ENCODE peak calls at places on chromosome 7, in seven cellular contexts. K is right cardiac atrium, A is Caco-2, F is colonic mucosa, O is AG09309, H is neuronal stem cell, G is AG10803. S is an unnamed sample.

GRCh38 chr7:81074406-81074805 is 155.6 kb upstream of the SEMA3C start:
- DNase-seq in F (no peak), G (no peak), O (no peak), K (no peak), H (no peak), A (no peak), S (no peak)

GRCh38 chr7:3648276-3648675 is 347.2 kb downstream of the SDK1 start:
- DNase-seq in O (no peak), H (no peak), A (no peak), G (no peak), F (no peak), K (no peak), S (no peak)

GRCh38 chr7:4753610-4754432 is 21.6 kb upstream of the AP5Z1 start:
- DNase-seq in H (peak), K (peak), F (peak), A (peak), G (peak), O (no peak), S (peak)

GRCh38 chr7:148799893-148800545 is 84.1 kb downstream of the EZH2 start:
- DNase-seq in O (no peak), F (no peak), H (no peak), G (no peak), A (no peak), K (no peak), S (no peak)

GRCh38 chr7:45974540-45975360 is 53.7 kb upstream of the IGFBP3 start:
- DNase-seq in K (no peak), F (no peak), G (no peak), H (no peak), O (no peak), A (no peak), S (no peak)

GRCh38 chr7:150379590-150380379 is 655 bp downstream of the ZNF775 start:
- DNase-seq in O (no peak), K (no peak), F (peak), A (peak), G (no peak), H (no peak), S (no peak)

GRCh38 chr7:84912993-84913635 is 273.7 kb downstream of the SEMA3D start:
- DNase-seq in H (no peak), O (no peak), A (peak), K (no peak), G (no peak), F (no peak), S (no peak)

GRCh38 chr7:101486056-101486763 is 123.5 kb downstream of the COL26A1 start:
- DNase-seq in G (peak), K (no peak), O (no peak), A (no peak), F (no peak), H (no peak), S (no peak)

GRCh38 chr7:80259-81236 is 111.8 kb upstream of the FAM20C start:
- DNase-seq in O (no peak), K (peak), G (no peak), H (no peak), F (peak), A (no peak), S (no peak)

GRCh38 chr7:136086712-136087111 is 109.6 kb upstream of the MTPN start:
- DNase-seq in F (no peak), K (no peak), H (peak), O (peak), A (peak), G (peak), S (no peak)

GRCh38 chr7:134462337-134462925 is 3.5 kb upstream of the AKR1B1 start:
- DNase-seq in F (no peak), O (no peak), K (no peak), H (no peak), A (no peak), G (peak), S (no peak)

GRCh38 chr7:55020481-55020871 is 1.7 kb downstream of the EGFR start:
- DNase-seq in K (peak), F (peak), H (no peak), G (peak), A (no peak), O (no peak), S (no peak)

GRCh38 chr7:134047675-134048074 is 79.5 kb upstream of the LRGUK start:
- DNase-seq in G (no peak), K (no peak), O (no peak), A (no peak), H (no peak), F (no peak), S (no peak)

GRCh38 chr7:129779602-129780256 is 168.2 kb downstream of the NRF1 start:
- DNase-seq in O (no peak), F (no peak), H (peak), K (no peak), A (peak), G (no peak), S (no peak)

GRCh38 chr7:112538859-112539258 is 58.1 kb downstream of the LSMEM1 start:
- DNase-seq in F (no peak), O (no peak), K (no peak), H (no peak), G (no peak), A (no peak), S (no peak)

GRCh38 chr7:16524332-16524731 is 2.3 kb upstream of the LRRC72 start:
- DNase-seq in H (no peak), G (no peak), K (no peak), A (no peak), O (no peak), F (no peak), S (no peak)

GRCh38 chr7:80637911-80638765 is at the start of gene CD36:
- DNase-seq in F (no peak), A (no peak), K (no peak), O (no peak), H (no peak), G (no peak), S (no peak)

GRCh38 chr7:82194011-82194410 is 249.6 kb downstream of the CACNA2D1 start:
- DNase-seq in K (no peak), A (no peak), H (no peak), O (peak), F (no peak), G (peak), S (no peak)

GRCh38 chr7:73718905-73719805 is at the start of gene STX1A:
- DNase-seq in H (no peak), O (no peak), F (peak), G (peak), A (peak), K (peak), S (peak)

GRCh38 chr7:24025094-24025493 is 258.9 kb upstream of the NPY start:
- DNase-seq in A (no peak), G (peak), F (no peak), H (no peak), O (no peak), K (no peak), S (no peak)

GRCh38 chr7:29771081-29771832 is 35.1 kb upstream of the WIPF3 start:
- DNase-seq in H (no peak), G (no peak), K (no peak), F (no peak), O (no peak), A (no peak), S (no peak)

GRCh38 chr7:103879411-103879810 is 110.0 kb downstream of the RELN start:
- DNase-seq in F (no peak), H (no peak), O (no peak), A (no peak), K (no peak), G (no peak), S (no peak)

GRCh38 chr7:129041142-129041928 is 13.6 kb downstream of the TNPO3 start:
- DNase-seq in F (no peak), H (peak), K (no peak), A (no peak), G (no peak), O (no peak), S (no peak)

GRCh38 chr7:84906889-84907288 is 280.0 kb downstream of the SEMA3D start:
- DNase-seq in K (no peak), G (no peak), O (no peak), H (no peak), F (no peak), A (no peak), S (no peak)

GRCh38 chr7:77580762-77581350 is 43.8 kb downstream of the PTPN12 start:
- DNase-seq in H (no peak), G (peak), F (no peak), O (peak), A (no peak), K (no peak), S (no peak)

GRCh38 chr7:108348913-108349312 is 107.3 kb downstream of the NRCAM start:
- DNase-seq in F (no peak), O (peak), K (no peak), H (no peak), G (peak), A (no peak), S (no peak)

GRCh38 chr7:5638994-5639393 is 142.5 kb downstream of the RNF216 start:
- DNase-seq in A (peak), H (no peak), K (no peak), O (no peak), G (peak), F (no peak), S (no peak)

GRCh38 chr7:149313981-149314380 is 52.0 kb downstream of the ZNF783 start:
- DNase-seq in H (no peak), F (no peak), A (no peak), K (no peak), G (no peak), O (no peak), S (no peak)

DNA sequence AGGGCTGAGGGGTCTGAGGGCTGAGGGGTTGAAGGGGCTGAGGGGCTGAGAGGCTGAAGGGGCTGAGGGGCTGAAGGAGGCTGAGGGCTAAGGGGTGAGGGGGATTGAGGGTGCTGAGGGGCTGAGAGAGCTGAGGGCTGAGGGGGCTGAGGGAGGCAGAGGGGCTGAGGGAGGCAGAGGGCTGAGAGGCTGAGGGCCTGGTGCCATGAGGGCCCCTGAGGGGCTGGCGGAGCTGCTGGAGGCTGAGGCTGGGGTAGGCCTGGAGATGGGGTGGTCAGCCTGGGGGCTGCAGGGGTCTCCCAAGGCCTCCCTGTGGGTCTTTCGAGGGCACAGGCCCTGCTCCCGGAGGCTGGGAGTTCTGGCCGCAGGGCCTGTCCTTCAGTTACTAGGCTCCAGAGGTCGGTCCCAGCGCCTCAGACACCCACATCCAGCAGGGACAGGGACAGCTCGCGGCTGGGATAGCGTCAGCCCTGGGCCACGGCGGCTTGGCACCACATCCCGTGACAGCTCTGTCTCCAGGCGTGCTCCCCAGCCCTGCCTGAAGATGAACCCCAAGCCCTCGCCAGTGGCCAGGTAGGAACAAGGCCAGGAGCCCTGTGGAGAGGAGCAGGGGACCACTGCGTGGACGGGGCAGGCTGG is 16.9 kb downstream of the MYO1G start:
- DNase-seq in A (peak), H (no peak), G (no peak), O (no peak), F (no peak), K (peak), S (no peak)
- H3K4me3 ChIP-seq in A (peak), H (no peak), G (no peak), O (no peak), F (peak), K (no peak), S (no peak)

GRCh38 chr7:157020514-157021070 is 10.1 kb upstream of the MNX1 start:
- DNase-seq in G (no peak), O (no peak), K (no peak), H (no peak), A (no peak), F (peak), S (no peak)

GRCh38 chr7:157022681-157023588 is 12.5 kb upstream of the MNX1 start:
- DNase-seq in O (no peak), K (no peak), H (no peak), F (peak), G (no peak), A (peak), S (peak)

GRCh38 chr7:157019718-157020451 is 9.4 kb upstream of the MNX1 start:
- DNase-seq in F (no peak), A (no peak), H (no peak), K (no peak), O (no peak), G (no peak), S (no peak)

GRCh38 chr7:157021893-157022680 is 11.6 kb upstream of the MNX1 start:
- DNase-seq in O (no peak), G (no peak), F (no peak), K (no peak), H (no peak), A (no peak), S (no peak)

DNA sequence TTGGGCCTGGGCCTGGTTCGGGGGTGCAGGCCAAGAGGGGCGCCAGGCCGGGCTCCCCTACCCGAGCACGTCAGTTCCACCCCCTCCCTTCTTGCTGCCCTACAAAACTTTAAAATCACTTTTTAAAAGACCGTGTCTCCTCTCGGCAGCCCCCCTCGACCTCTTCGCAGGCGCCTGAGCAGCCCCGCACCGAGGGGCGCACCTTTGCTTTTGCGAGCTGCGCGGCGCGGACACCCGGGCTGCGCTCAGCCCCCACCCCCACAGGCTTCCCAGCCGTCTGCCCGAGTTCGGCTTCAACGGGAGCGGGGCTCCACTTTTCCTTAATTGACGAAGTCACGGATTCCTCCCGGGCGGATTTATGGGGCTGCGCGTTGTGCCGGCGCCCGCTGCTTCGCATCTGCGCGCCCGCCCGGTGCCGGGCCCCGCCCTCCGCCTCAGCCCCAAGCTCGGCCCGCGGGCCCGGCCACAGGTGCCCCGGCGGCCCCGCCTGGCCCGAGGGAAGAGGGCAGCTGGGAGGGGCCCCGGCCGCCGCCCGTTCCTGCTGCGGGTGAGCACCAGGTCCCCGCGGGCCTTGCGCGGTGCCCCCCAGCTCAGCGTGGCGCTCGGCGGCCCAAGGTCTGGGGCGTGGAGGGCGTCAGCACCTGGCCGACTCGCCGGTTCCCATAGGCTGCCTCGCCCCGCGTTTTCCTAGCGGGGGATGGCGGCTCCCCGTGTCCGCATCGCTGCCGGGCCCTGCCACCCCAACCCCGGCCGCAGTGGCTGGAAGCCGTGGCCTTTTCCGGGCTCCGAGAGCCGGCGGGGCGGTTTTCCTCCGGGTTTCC is 10.8 kb upstream of the MNX1 start:
- DNase-seq in F (peak), O (no peak), H (no peak), A (no peak), K (no peak), G (no peak), S (no peak)
- H3K4me3 ChIP-seq in F (peak), O (no peak), H (no peak), A (peak), K (peak), G (no peak), S (no peak)

DNA sequence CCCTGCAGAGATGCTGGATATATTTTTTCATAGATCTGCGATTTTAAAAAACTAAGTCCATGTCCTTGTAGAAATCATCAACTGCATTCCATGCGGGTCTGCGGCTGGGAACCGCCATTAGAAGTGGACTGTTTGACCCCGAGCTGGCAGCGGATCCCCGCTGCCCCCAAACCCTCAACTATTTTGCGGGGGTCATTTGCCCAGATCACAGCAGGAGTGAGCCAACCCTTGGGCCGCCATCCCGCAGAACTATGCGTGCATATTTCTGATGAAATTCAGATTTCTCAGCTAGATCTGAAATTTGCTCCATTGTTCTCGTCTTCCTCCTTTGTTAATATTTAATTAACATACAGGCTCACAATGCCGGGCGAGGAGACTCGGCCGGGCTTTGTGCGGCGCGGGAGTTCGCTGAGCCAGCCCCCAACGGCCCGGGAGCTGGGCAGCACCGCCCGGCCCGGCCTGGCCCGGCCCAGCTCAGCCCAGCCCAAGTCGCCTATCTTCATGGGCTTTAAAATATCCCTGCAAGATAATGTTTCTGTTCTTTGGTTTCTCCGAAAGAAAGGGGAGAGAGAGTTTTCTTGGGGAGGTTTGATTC is 2.0 kb downstream of the EN2 start:
- DNase-seq in H (no peak), F (no peak), K (no peak), A (no peak), O (no peak), G (no peak), S (no peak)
- H3K4me3 ChIP-seq in H (peak), F (no peak), K (no peak), A (no peak), O (no peak), G (no peak), S (no peak)

DNA sequence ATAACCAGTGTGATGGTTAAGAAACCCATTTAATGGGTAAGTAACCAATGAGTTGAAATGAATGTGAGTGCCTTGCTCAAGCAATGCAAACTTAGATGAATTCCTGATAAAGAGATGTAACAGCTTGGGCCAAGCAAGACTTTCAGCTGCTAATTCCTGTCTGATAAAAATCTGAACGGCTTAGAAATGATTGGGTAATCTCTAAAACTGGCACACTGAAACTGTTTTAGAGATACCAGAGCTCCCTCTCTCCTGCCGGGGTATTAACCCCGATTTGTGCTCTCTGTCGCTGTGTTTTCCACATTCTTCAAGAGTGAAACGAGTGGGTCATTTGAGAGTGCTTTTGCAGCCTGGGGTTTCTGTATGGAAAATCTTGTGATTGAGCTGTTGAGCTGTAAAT is 534.9 kb upstream of the GALNT17 start:
- DNase-seq in F (no peak), A (no peak), G (no peak), H (no peak), O (no peak), K (no peak), S (no peak)
- H3K4me3 ChIP-seq in F (peak), A (no peak), G (no peak), H (peak), O (no peak), K (no peak), S (peak)

DNA sequence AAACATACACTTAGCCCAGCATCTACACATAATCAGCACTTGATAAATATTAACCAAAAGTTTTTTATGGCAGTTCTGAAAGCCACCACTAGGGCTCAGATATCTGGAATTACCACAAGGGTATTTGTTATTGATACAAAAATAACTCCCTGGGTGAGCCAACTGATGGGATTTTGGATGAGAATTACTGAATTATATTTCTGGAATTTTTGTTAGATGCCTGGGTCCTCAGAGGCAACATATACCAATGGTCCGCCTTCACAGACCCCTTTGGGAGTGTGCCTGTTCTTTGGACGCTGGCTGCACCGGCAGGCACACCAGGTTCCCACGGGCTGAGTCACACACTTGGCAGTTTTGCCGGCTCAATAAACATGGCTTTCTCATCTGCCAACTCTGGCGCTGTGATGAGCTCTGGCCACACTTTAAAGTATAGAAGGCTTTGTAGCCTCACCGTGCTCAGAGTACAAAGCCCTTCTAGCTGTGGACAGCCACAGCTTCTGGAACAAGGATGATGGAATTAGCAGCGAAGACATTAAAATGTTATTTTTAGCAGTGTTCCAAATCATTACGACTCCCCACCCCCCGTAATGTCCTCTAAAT is 24.5 kb upstream of the EEPD1 start:
- DNase-seq in K (peak), F (peak), O (peak), G (peak), A (no peak), H (no peak), S (no peak)
- H3K4me3 ChIP-seq in K (no peak), F (no peak), O (no peak), G (no peak), A (no peak), H (no peak), S (no peak)

GRCh38 chr7:33814958-33815735 is 90.2 kb upstream of the BMPER start:
- DNase-seq in F (no peak), G (no peak), H (no peak), K (no peak), A (no peak), O (no peak), S (peak)
- H3K4me3 ChIP-seq in F (no peak), G (no peak), H (no peak), K (peak), A (no peak), O (no peak), S (no peak)

DNA sequence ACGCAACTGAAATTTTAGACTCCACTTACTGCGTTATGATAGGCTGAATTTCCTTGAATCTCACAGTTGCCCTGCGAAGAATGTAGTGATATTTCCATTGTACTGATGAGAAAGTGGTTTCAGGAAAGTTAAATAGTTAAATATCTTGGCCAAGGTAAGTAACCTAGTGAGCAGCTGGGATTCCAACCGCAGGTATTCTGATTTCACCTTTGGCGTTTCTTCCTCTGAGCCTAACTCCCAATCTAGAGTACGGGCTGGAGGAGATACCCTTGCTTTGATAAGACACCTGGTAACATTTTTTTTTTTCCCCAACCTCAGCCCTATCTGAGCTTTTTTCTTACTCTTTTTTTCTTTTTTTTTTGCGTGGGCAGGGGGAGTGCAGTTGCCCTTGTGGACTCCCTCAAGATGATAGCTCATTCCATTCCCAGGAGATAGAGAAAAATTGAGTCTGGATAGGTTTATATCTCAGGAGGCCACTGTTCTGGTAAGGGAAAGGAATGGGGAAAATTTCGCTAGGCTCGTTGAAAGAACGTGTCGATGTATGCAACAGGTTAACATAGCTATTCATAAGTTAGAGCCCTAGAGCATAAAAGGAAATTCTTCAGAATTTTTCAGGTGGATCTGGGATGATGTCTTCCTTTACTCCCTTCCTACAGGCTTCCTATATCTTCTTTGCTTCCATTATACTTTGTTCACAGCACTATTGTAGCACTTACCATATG is 3.1 kb upstream of the TAS2R38 start:
- DNase-seq in A (no peak), O (no peak), K (no peak), F (no peak), G (no peak), H (no peak), S (no peak)
- H3K4me3 ChIP-seq in A (no peak), O (no peak), K (no peak), F (no peak), G (no peak), H (no peak), S (peak)